ENCODE peak calls at places on chromosomes 3 and 15, in ten cellular contexts. One of them, this sample, is unnamed.

GRCh38 chr3:69231929-69232437 is 109.6 kb upstream of the LMOD3 start:
- DNase-seq in endothelial cell: no peak
- DNase-seq in Caco-2: peak; percentile 74
- DNase-seq in fibroblast of pulmonary artery: peak; percentile 48
- DNase-seq in LHCN-M2: no peak
- DNase-seq in fibroblast of lung: peak; percentile 68
- DNase-seq in GM13977: no peak
- DNase-seq in ELR: peak; percentile 13
- DNase-seq in kidney: peak; percentile 77
- DNase-seq in T-helper 1 cell: no peak
- DNase-seq in this sample: no peak

GRCh38 chr15:70569718-70570231 is 193.6 kb downstream of the UACA start:
- DNase-seq in endothelial cell: no peak
- DNase-seq in Caco-2: no peak
- DNase-seq in fibroblast of pulmonary artery: peak; percentile 27
- DNase-seq in LHCN-M2: no peak
- DNase-seq in fibroblast of lung: peak; percentile 66
- DNase-seq in GM13977: no peak
- DNase-seq in ELR: peak; percentile 10
- DNase-seq in kidney: no peak
- DNase-seq in T-helper 1 cell: no peak
- DNase-seq in this sample: no peak

GRCh38 chr15:89670985-89671560 is 8.1 kb downstream of the PLIN1 start:
- DNase-seq in endothelial cell: no peak
- DNase-seq in Caco-2: no peak
- DNase-seq in fibroblast of pulmonary artery: no peak
- DNase-seq in LHCN-M2: no peak
- DNase-seq in fibroblast of lung: no peak
- DNase-seq in GM13977: no peak
- DNase-seq in ELR: no peak
- DNase-seq in kidney: no peak
- DNase-seq in T-helper 1 cell: no peak
- DNase-seq in this sample: no peak

GRCh38 chr3:152997526-152997925 is 162.6 kb downstream of the P2RY1 start:
- DNase-seq in endothelial cell: no peak
- DNase-seq in Caco-2: no peak
- DNase-seq in fibroblast of pulmonary artery: no peak
- DNase-seq in LHCN-M2: no peak
- DNase-seq in fibroblast of lung: no peak
- DNase-seq in GM13977: no peak
- DNase-seq in ELR: no peak
- DNase-seq in kidney: no peak
- DNase-seq in T-helper 1 cell: no peak
- DNase-seq in this sample: no peak

GRCh38 chr15:52258461-52258860 is 37.1 kb downstream of the MYO5C start:
- DNase-seq in endothelial cell: no peak
- DNase-seq in Caco-2: no peak
- DNase-seq in fibroblast of pulmonary artery: no peak
- DNase-seq in LHCN-M2: no peak
- DNase-seq in fibroblast of lung: no peak
- DNase-seq in GM13977: no peak
- DNase-seq in ELR: no peak
- DNase-seq in kidney: no peak
- DNase-seq in T-helper 1 cell: no peak
- DNase-seq in this sample: no peak

GRCh38 chr3:9398715-9399708 is 1.6 kb downstream of the SETD5 start:
- DNase-seq in endothelial cell: no peak
- DNase-seq in Caco-2: no peak
- DNase-seq in fibroblast of pulmonary artery: peak; percentile 57
- DNase-seq in LHCN-M2: peak; percentile 39
- DNase-seq in fibroblast of lung: peak; percentile 54
- DNase-seq in GM13977: peak; percentile 30
- DNase-seq in ELR: peak; percentile 73
- DNase-seq in kidney: no peak
- DNase-seq in T-helper 1 cell: peak; percentile 13
- DNase-seq in this sample: no peak

GRCh38 chr3:108437439-108437838 is 73.0 kb downstream of the MYH15 start:
- DNase-seq in endothelial cell: no peak
- DNase-seq in Caco-2: no peak
- DNase-seq in fibroblast of pulmonary artery: no peak
- DNase-seq in LHCN-M2: no peak
- DNase-seq in fibroblast of lung: no peak
- DNase-seq in GM13977: no peak
- DNase-seq in ELR: no peak
- DNase-seq in kidney: no peak
- DNase-seq in T-helper 1 cell: no peak
- DNase-seq in this sample: no peak

GRCh38 chr3:138971766-138972320 is 24.8 kb downstream of the FOXL2NB start:
- DNase-seq in endothelial cell: no peak
- DNase-seq in Caco-2: no peak
- DNase-seq in fibroblast of pulmonary artery: no peak
- DNase-seq in LHCN-M2: no peak
- DNase-seq in fibroblast of lung: no peak
- DNase-seq in GM13977: no peak
- DNase-seq in ELR: no peak
- DNase-seq in kidney: no peak
- DNase-seq in T-helper 1 cell: no peak
- DNase-seq in this sample: no peak

GRCh38 chr15:40106203-40107161 is 2.2 kb downstream of the BMF start:
- DNase-seq in endothelial cell: peak; percentile 49
- DNase-seq in Caco-2: peak; percentile 91
- DNase-seq in fibroblast of pulmonary artery: peak; percentile 88
- DNase-seq in LHCN-M2: peak; percentile 93
- DNase-seq in fibroblast of lung: no peak
- DNase-seq in GM13977: peak; percentile 83
- DNase-seq in ELR: no peak
- DNase-seq in kidney: no peak
- DNase-seq in T-helper 1 cell: no peak
- DNase-seq in this sample: no peak

GRCh38 chr3:25508901-25509300 is 80.8 kb downstream of the RARB start:
- DNase-seq in endothelial cell: no peak
- DNase-seq in Caco-2: no peak
- DNase-seq in fibroblast of pulmonary artery: peak; percentile 60
- DNase-seq in LHCN-M2: peak; percentile 83
- DNase-seq in fibroblast of lung: peak; percentile 94
- DNase-seq in GM13977: no peak
- DNase-seq in ELR: peak; percentile 75
- DNase-seq in kidney: no peak
- DNase-seq in T-helper 1 cell: no peak
- DNase-seq in this sample: no peak

This sample was measured in iPS DF 6.9.